ENCODE peak calls at places on chromosomes 7 and 10, in nine cellular contexts. O, C, L, E, P, T, U, I and J are unnamed samples.

GRCh38 chr7:32299133-32299702 is 191.0 kb downstream of the LSM5 start:
- DNase-seq in O (peak; percentile 60), C (no peak), L (no peak), E (no peak), P (peak; percentile 30), T (no peak), U (no peak), I (no peak), J (peak; percentile 33)

GRCh38 chr7:7772385-7772784 is 54.0 kb upstream of the RPA3 start:
- DNase-seq in O (no peak), C (no peak), L (no peak), E (no peak), P (no peak), T (no peak), U (no peak), I (peak; percentile 77), J (no peak)

GRCh38 chr7:150390206-150390605 is 11.1 kb downstream of the ZNF775 start:
- DNase-seq in O (no peak), C (no peak), L (no peak), E (no peak), P (no peak), T (no peak), U (no peak), I (no peak), J (peak; percentile 23)

GRCh38 chr7:80095545-80095944 is 39.1 kb upstream of the GNAI1 start:
- DNase-seq in O (no peak), C (no peak), L (no peak), E (no peak), P (no peak), T (no peak), U (no peak), I (no peak), J (no peak)

GRCh38 chr10:13637894-13638293 is 51.1 kb downstream of the PRPF18 start:
- DNase-seq in O (no peak), C (no peak), L (no peak), E (no peak), P (no peak), T (no peak), U (no peak), I (no peak), J (no peak)

GRCh38 chr10:125662616-125663015 is 20.3 kb downstream of the TEX36 start:
- DNase-seq in O (no peak), C (no peak), L (no peak), E (no peak), P (no peak), T (no peak), U (no peak), I (peak; percentile 30), J (no peak)

GRCh38 chr10:122254831-122255230 is 16.3 kb upstream of the BTBD16 start:
- DNase-seq in O (no peak), C (no peak), L (no peak), E (no peak), P (no peak), T (no peak), U (no peak), I (no peak), J (no peak)

GRCh38 chr10:33993917-33994316 is 659.5 kb upstream of the NRP1 start:
- DNase-seq in O (no peak), C (no peak), L (no peak), E (no peak), P (no peak), T (no peak), U (no peak), I (no peak), J (no peak)

GRCh38 chr7:102875700-102876192 is 37.1 kb upstream of the LRRC17 start:
- DNase-seq in O (no peak), C (no peak), L (no peak), E (peak; percentile 28), P (no peak), T (no peak), U (no peak), I (peak; percentile 97), J (no peak)

GRCh38 chr7:84712326-84712725 is 474.5 kb downstream of the SEMA3D start:
- DNase-seq in O (no peak), C (no peak), L (no peak), E (no peak), P (no peak), T (no peak), U (no peak), I (no peak), J (no peak)

GRCh38 chr7:22627136-22627535 is 99.9 kb upstream of the IL6 start:
- DNase-seq in O (no peak), C (no peak), L (no peak), E (no peak), P (no peak), T (no peak), U (no peak), I (no peak), J (no peak)

GRCh38 chr10:120583424-120584108 is 126.5 kb downstream of the PLPP4 start:
- DNase-seq in O (no peak), C (no peak), L (no peak), E (no peak), P (no peak), T (no peak), U (no peak), I (no peak), J (no peak)

GRCh38 chr10:17335065-17335464 is 107.0 kb downstream of the VIM start:
- DNase-seq in O (no peak), C (no peak), L (no peak), E (no peak), P (no peak), T (no peak), U (no peak), I (peak; percentile 59), J (no peak)

GRCh38 chr10:63083904-63084689 is 49.0 kb upstream of the NRBF2 start:
- DNase-seq in O (peak; percentile 74), C (no peak), L (peak; percentile 74), E (no peak), P (peak; percentile 23), T (peak; percentile 28), U (peak; percentile 20), I (peak; percentile 55), J (peak; percentile 33)

GRCh38 chr7:69790915-69791473 is 192.7 kb downstream of the AUTS2 start:
- DNase-seq in O (no peak), C (no peak), L (no peak), E (no peak), P (no peak), T (no peak), U (no peak), I (no peak), J (no peak)

GRCh38 chr10:13930123-13930522 is 343.4 kb downstream of the PRPF18 start:
- DNase-seq in O (peak; percentile 6), C (no peak), L (no peak), E (no peak), P (no peak), T (no peak), U (peak; percentile 3), I (no peak), J (no peak)

GRCh38 chr10:74880041-74880440 is 53.6 kb downstream of the KAT6B start:
- DNase-seq in O (no peak), C (no peak), L (no peak), E (no peak), P (no peak), T (no peak), U (no peak), I (no peak), J (no peak)

GRCh38 chr10:84075226-84076046 is 63.9 kb upstream of the GHITM start:
- DNase-seq in O (no peak), C (no peak), L (no peak), E (no peak), P (no peak), T (no peak), U (no peak), I (no peak), J (no peak)

GRCh38 chr7:122532406-122533269 is 166.3 kb downstream of the RNF133 start:
- DNase-seq in O (peak; percentile 23), C (no peak), L (no peak), E (no peak), P (no peak), T (no peak), U (no peak), I (peak; percentile 9), J (no peak)

GRCh38 chr10:127649642-127650041 is 87.3 kb upstream of the FOXI2 start:
- DNase-seq in O (peak; percentile 69), C (no peak), L (no peak), E (no peak), P (peak; percentile 34), T (no peak), U (no peak), I (no peak), J (no peak)

GRCh38 chr7:10015687-10016086 is 958.0 kb upstream of the PHF14 start:
- DNase-seq in O (no peak), C (no peak), L (no peak), E (no peak), P (no peak), T (no peak), U (no peak), I (no peak), J (no peak)
- TF ChIP-seq CTCF in O (no peak), C (no peak), L (no peak), E (no peak), P (no peak), T (no peak), U (no peak), I (no peak), J (no peak)

GRCh38 chr10:649798-650690 is 39.4 kb downstream of the DIP2C start:
- DNase-seq in O (no peak), C (no peak), L (no peak), E (no peak), P (no peak), T (peak; percentile 84), U (no peak), I (no peak), J (peak; percentile 84)
- TF ChIP-seq CTCF in O (no peak), C (no peak), L (no peak), E (no peak), P (no peak), T (no peak), U (no peak), I (no peak), J (no peak)

GRCh38 chr7:117381357-117381756 is 45.9 kb downstream of the ASZ1 start:
- DNase-seq in O (no peak), C (no peak), L (no peak), E (no peak), P (no peak), T (no peak), U (no peak), I (no peak), J (no peak)

GRCh38 chr7:117372073-117372472 is 49.2 kb upstream of the WNT2 start:
- DNase-seq in O (no peak), C (no peak), L (no peak), E (no peak), P (no peak), T (no peak), U (no peak), I (no peak), J (no peak)

GRCh38 chr7:117375380-117375779 is 51.9 kb downstream of the ASZ1 start:
- DNase-seq in O (no peak), C (no peak), L (no peak), E (no peak), P (no peak), T (no peak), U (no peak), I (no peak), J (no peak)
- TF ChIP-seq CTCF in O (peak; percentile 24), C (no peak), L (no peak), E (no peak), P (no peak), T (no peak), U (no peak), I (peak; percentile 10), J (no peak)

DNA sequence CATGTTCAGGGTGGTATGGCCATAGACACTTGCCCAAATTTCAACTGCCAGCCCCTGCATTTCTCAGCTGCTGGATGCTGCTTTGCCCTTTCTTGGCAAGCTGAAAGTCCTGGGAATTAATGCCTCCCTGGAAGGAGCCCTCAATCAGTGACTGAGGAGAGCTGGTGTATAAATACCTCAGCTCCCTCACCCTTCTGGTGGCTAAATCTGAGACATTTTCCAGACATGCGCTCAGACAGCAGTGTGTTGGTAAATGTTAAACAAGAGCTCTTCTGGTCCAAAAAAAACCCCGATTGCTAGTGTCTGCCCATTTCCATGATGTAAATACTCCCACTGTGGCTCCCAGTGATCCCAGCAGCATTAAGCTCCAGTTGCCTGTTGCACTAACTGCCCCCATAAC is 6.8 kb upstream of the MYH16 start:
- DNase-seq in O (no peak), C (no peak), L (no peak), E (no peak), P (no peak), T (no peak), U (no peak), I (no peak), J (no peak)
- TF ChIP-seq CTCF in O (no peak), C (no peak), L (no peak), E (no peak), P (no peak), T (no peak), U (no peak), I (no peak), J (no peak)